ENCODE peak calls at places on chromosome 4, in four cellular contexts. A is upper lobe of right lung, J is HFF-Myc, C is suprapubic skin. Q is an unnamed sample.

GRCh38 chr4:53100801-53101581 is 238.9 kb downstream of the RASL11B start:
- DNase-seq in A (no peak), J (no peak), C (no peak), Q (no peak)

GRCh38 chr4:94798808-94799207 is 41.1 kb downstream of the BMPR1B start:
- DNase-seq in A (no peak), J (no peak), C (no peak), Q (no peak)

GRCh38 chr4:82223715-82224114 is 150.1 kb downstream of the HNRNPD start:
- DNase-seq in A (no peak), J (no peak), C (no peak), Q (no peak)

GRCh38 chr4:98473046-98473445 is 185.4 kb downstream of the TSPAN5 start:
- DNase-seq in A (no peak), J (no peak), C (no peak), Q (no peak)

GRCh38 chr4:56183344-56183959 is 203.8 kb downstream of the AASDH start:
- DNase-seq in A (no peak), J (no peak), C (no peak), Q (peak; percentile 17)

GRCh38 chr4:76691767-76692689 is 205.9 kb downstream of the SOWAHB start:
- DNase-seq in A (no peak), J (no peak), C (no peak), Q (no peak)

GRCh38 chr4:140861359-140862181 is 105.4 kb upstream of the TBC1D9 start:
- DNase-seq in A (no peak), J (peak; percentile 81), C (no peak), Q (peak; percentile 43)

GRCh38 chr4:26034849-26035248 is 120.8 kb downstream of the SMIM20 start:
- DNase-seq in A (no peak), J (no peak), C (peak; percentile 13), Q (no peak)

GRCh38 chr4:87659247-87659931 is 9.3 kb downstream of the DMP1 start:
- DNase-seq in A (no peak), J (no peak), C (no peak), Q (no peak)

GRCh38 chr4:81503586-81503985 is 31.9 kb upstream of the RASGEF1B start:
- DNase-seq in A (no peak), J (no peak), C (no peak), Q (no peak)

GRCh38 chr4:177505171-177505615 is 63.0 kb upstream of the AGA start:
- DNase-seq in A (no peak), J (no peak), C (no peak), Q (no peak)

GRCh38 chr4:3635090-3635820 is 103.0 kb upstream of the LRPAP1 start:
- DNase-seq in A (no peak), J (no peak), C (no peak), Q (no peak)

GRCh38 chr4:118746251-118746919 is 61.2 kb downstream of the METTL14 start:
- DNase-seq in A (no peak), J (no peak), C (no peak), Q (no peak)

GRCh38 chr4:6106156-6106555 is 87.9 kb upstream of the C4orf50 start:
- DNase-seq in A (no peak), J (no peak), C (no peak), Q (no peak)

GRCh38 chr4:148514581-148514980 is 72.4 kb upstream of the NR3C2 start:
- DNase-seq in A (no peak), J (no peak), C (no peak), Q (no peak)

GRCh38 chr4:78737020-78737419 is 39.1 kb upstream of the BMP2K start:
- DNase-seq in A (no peak), J (no peak), C (no peak), Q (no peak)

GRCh38 chr4:10182446-10183424 is 66.1 kb upstream of the WDR1 start:
- DNase-seq in A (no peak), J (no peak), C (no peak), Q (no peak)

GRCh38 chr4:143728171-143728570 is 27.7 kb upstream of the FREM3 start:
- DNase-seq in A (no peak), J (no peak), C (no peak), Q (no peak)

GRCh38 chr4:6562931-6563901 is 11.8 kb upstream of the MAN2B2 start:
- DNase-seq in A (no peak), J (no peak), C (no peak), Q (no peak)

GRCh38 chr4:2637956-2638552 is 101.6 kb downstream of the FAM193A start:
- DNase-seq in A (peak; percentile 34), J (no peak), C (peak; percentile 44), Q (no peak)

GRCh38 chr4:37967749-37968148 is 7.6 kb downstream of the PTTG2 start:
- DNase-seq in A (no peak), J (no peak), C (no peak), Q (no peak)

GRCh38 chr4:84063618-84064017 is 435.5 kb downstream of the NKX6-1 start:
- DNase-seq in A (no peak), J (no peak), C (no peak), Q (no peak)

DNA sequence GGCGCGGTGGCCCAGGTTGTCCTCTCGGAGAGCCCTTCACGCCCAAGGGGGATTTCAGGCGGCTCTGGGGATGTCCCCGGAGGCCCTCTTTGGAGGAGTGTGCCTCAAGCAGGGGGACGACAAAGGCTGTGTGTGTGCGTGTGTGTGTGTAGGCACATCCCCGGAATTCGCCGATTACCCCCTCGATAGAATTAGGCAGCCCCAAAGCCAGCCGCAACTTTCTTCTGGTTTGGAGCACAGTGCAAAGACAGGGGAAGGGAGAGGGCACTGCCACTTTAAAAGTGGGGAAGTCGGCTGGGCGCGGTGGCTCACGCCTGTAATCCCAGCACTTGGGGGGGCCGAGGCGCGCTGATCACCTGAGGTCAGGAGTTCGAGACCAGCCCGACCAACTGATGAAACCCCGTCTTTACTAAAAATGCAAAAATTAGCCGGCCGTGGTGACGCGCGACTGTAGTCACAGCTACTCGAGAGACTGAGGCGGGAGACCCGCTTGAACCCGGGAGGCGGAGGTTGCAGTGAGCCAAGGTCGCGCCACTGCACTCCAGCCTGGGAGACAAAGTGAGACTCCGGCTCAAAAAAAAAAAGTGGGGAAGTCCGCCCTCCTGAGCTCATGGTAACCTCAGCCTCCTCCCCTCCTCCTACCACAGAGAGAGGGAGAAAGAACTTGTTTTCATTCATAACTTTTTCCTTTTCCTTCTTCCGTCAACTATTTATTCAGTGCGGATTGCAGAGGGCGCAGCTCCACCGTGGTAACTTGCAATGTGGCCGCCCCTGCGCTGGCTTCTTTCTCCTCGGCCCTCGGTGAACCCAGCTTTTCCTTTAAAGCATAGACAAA is 2.4 kb downstream of the SPRY1 start:
- DNase-seq in A (peak; percentile 87), J (no peak), C (peak; percentile 79), Q (peak; percentile 55)
- TF ChIP-seq CTCF in A (peak; percentile 20), J (no peak), C (no peak), Q (peak; percentile 29)

GRCh38 chr4:85555210-85555609 is 80.3 kb downstream of the ARHGAP24 start:
- DNase-seq in A (no peak), J (no peak), C (no peak), Q (peak; percentile 26)

GRCh38 chr4:85557016-85557901 is 82.3 kb downstream of the ARHGAP24 start:
- DNase-seq in A (no peak), J (no peak), C (no peak), Q (peak; percentile 69)

DNA sequence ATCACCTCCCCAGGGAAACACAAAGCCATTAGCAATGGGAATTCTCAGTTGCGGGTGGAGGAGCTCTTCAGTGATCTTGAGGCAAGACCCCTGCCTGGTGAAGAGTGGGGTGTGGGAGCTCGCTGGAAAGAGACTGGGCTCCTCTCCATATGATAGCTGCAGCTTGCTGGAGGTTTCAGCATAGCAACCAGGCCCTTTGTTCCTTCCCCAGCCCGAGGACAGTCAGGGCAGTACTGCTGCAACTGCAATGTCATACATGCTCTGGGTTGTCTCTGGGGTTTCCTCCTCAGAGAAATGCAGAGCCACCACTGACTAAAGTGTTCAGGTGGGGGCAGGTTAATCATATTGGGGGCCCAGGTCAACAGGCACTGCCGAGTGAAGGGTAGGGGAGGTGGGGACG is 81.3 kb downstream of the ARHGAP24 start:
- DNase-seq in A (no peak), J (no peak), C (no peak), Q (peak; percentile 32)
- TF ChIP-seq CTCF in A (no peak), J (no peak), C (no peak), Q (no peak)

DNA sequence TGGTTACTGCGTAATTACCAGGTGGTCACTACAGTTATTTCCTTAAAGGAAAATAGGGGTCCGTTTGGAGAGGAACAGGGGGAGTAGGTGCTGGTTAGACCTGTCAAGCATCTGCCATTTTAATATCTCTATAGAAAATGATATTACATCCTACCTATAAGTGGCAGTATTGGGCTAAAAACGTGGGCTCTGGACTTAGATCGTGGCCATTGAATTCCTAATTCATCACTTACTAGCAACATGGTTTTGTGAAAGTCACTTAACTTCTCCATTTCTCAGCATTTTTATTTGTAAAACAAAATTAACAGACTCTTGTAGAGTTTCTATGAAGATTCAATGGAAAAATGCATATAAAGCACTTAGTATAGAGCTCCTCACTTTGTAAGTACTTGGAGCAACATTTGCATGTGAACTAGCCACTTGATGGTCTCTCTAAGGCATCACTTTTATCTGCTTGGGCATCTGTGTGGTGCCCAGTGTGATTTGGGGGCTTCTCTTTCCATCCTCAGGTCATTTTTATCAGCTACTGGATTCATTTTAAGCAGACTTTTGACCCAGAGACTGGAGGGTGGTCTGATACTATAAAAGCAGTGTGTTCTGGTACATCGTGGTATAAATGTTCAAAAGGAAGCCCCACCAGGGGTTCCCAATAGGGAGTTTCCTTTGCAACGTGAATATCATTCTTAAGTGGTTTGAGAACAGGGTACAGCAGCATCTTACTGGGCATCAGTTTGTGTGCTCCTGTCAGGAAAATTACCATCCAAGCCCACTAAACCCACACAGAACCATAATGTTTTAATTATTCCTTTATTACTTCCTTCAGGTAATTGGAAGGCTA is 42.7 kb upstream of the RASSF6 start:
- DNase-seq in A (no peak), J (no peak), C (no peak), Q (peak; percentile 24)
- TF ChIP-seq CTCF in A (peak; percentile 58), J (peak; percentile 28), C (peak; percentile 28), Q (peak; percentile 10)

GRCh38 chr4:20074450-20074849 is 177.3 kb upstream of the SLIT2 start:
- DNase-seq in A (no peak), J (no peak), C (no peak), Q (no peak)

GRCh38 chr4:20078644-20079043 is 173.1 kb upstream of the SLIT2 start:
- DNase-seq in A (no peak), J (no peak), C (no peak), Q (no peak)

GRCh38 chr4:20075479-20075878 is 176.2 kb upstream of the SLIT2 start:
- DNase-seq in A (no peak), J (no peak), C (no peak), Q (no peak)
- TF ChIP-seq CTCF in A (no peak), J (no peak), C (no peak), Q (no peak)

GRCh38 chr4:35463251-35463952 is 780.9 kb downstream of the ARAP2 start:
- DNase-seq in A (peak; percentile 30), J (no peak), C (no peak), Q (no peak)
- TF ChIP-seq CTCF in A (no peak), J (no peak), C (no peak), Q (no peak)

Q was measured in GM13976.